ENCODE peak calls at places on chromosomes 11 and 22, in four cellular contexts. Y, R, D and O are unnamed samples.
A peak's percentile ranks its signal among the peaks of the same experiment; 100 is the strongest.

GRCh38 chr11:68002943-68003845 is 703 bp downstream of the UNC93B1 start:
- DNase-seq in Y (peak; percentile 88), R (no peak), D (no peak), O (no peak)

GRCh38 chr11:77687088-77687487 is 49.5 kb upstream of the CLNS1A start:
- DNase-seq in Y (no peak), R (no peak), D (no peak), O (no peak)

GRCh38 chr22:20586403-20586745 is 79.0 kb downstream of the MED15 start:
- DNase-seq in Y (peak; percentile 61), R (no peak), D (no peak), O (no peak)

GRCh38 chr11:102478660-102479245 is 26.2 kb upstream of the TMEM123 start:
- DNase-seq in Y (no peak), R (no peak), D (no peak), O (no peak)

GRCh38 chr11:93216511-93217121 is 18.8 kb upstream of the SLC36A4 start:
- DNase-seq in Y (no peak), R (no peak), D (no peak), O (no peak)

GRCh38 chr11:2574553-2575535 is 125.0 kb downstream of the KCNQ1OT1 start:
- DNase-seq in Y (peak; percentile 60), R (no peak), D (no peak), O (no peak)

GRCh38 chr11:33475999-33476398 is 218.8 kb downstream of the HIPK3 start:
- DNase-seq in Y (no peak), R (peak; percentile 65), D (no peak), O (peak; percentile 13)

GRCh38 chr22:43013355-43014061 is 1.4 kb downstream of the PACSIN2 start:
- DNase-seq in Y (no peak), R (peak; percentile 39), D (no peak), O (no peak)

GRCh38 chr22:19567383-19568009 is 43.3 kb upstream of the CLDN5 start:
- DNase-seq in Y (no peak), R (no peak), D (no peak), O (no peak)

GRCh38 chr11:56700919-56701485 is 2.1 kb downstream of the OR9G1 start:
- DNase-seq in Y (no peak), R (no peak), D (no peak), O (no peak)

GRCh38 chr22:28670153-28670552 is 9.5 kb downstream of the TTC28 start:
- DNase-seq in Y (no peak), R (no peak), D (no peak), O (no peak)

GRCh38 chr11:133988686-133989410 is 32.1 kb upstream of the IGSF9B start:
- DNase-seq in Y (no peak), R (no peak), D (no peak), O (no peak)

GRCh38 chr11:15074206-15075161 is 1.1 kb downstream of the CALCB start:
- DNase-seq in Y (peak; percentile 91), R (peak; percentile 64), D (peak; percentile 87), O (peak; percentile 44)

GRCh38 chr11:103585401-103585800 is 451.0 kb upstream of the DDI1 start:
- DNase-seq in Y (no peak), R (no peak), D (no peak), O (no peak)

GRCh38 chr11:124199702-124200101 is 16.6 kb downstream of the OR10D3 start:
- DNase-seq in Y (no peak), R (peak; percentile 48), D (no peak), O (no peak)

GRCh38 chr22:36424901-36425579 is 37.3 kb upstream of the MYH9 start:
- DNase-seq in Y (no peak), R (no peak), D (no peak), O (no peak)

GRCh38 chr22:38707346-38707745 is 1.6 kb downstream of the GTPBP1 start:
- DNase-seq in Y (no peak), R (peak; percentile 15), D (no peak), O (peak; percentile 73)

GRCh38 chr11:133810766-133811165 is 34.5 kb downstream of the SPATA19 start:
- DNase-seq in Y (no peak), R (no peak), D (no peak), O (no peak)

GRCh38 chr11:279966-280761 is 2.0 kb downstream of the NLRP6 start:
- DNase-seq in Y (peak; percentile 67), R (peak; percentile 15), D (no peak), O (no peak)

GRCh38 chr11:69360606-69361005 is 66.7 kb downstream of the MYEOV start:
- DNase-seq in Y (no peak), R (no peak), D (no peak), O (no peak)

GRCh38 chr22:36356708-36357694 is 30.8 kb downstream of the MYH9 start:
- DNase-seq in Y (no peak), R (peak; percentile 70), D (no peak), O (no peak)

GRCh38 chr11:63682045-63682915 is 980 bp downstream of the RTN3 start:
- DNase-seq in Y (no peak), R (no peak), D (no peak), O (no peak)

GRCh38 chr11:67276821-67277230 is 10.6 kb downstream of the GRK2 start:
- DNase-seq in Y (peak; percentile 81), R (peak; percentile 29), D (no peak), O (no peak)

GRCh38 chr22:38867124-38867455 is 4.9 kb downstream of the CBX6 start:
- DNase-seq in Y (no peak), R (no peak), D (no peak), O (no peak)

GRCh38 chr11:63536669-63537292 is at the start of gene PLAAT4:
- DNase-seq in Y (no peak), R (peak; percentile 81), D (no peak), O (no peak)

GRCh38 chr11:33178443-33179154 is 17.3 kb upstream of the CSTF3 start:
- DNase-seq in Y (no peak), R (no peak), D (no peak), O (no peak)

GRCh38 chr11:36116161-36116560 is 172.3 kb downstream of the LDLRAD3 start:
- DNase-seq in Y (no peak), R (no peak), D (no peak), O (no peak)

GRCh38 chr22:37501610-37502341 is 15.6 kb upstream of the MFNG start:
- DNase-seq in Y (peak; percentile 82), R (peak; percentile 92), D (no peak), O (peak; percentile 90)

GRCh38 chr11:129279326-129280026 is 87.4 kb upstream of the ARHGAP32 start:
- DNase-seq in Y (peak; percentile 93), R (peak; percentile 72), D (no peak), O (peak; percentile 25)

GRCh38 chr11:73728000-73728399 is 32.9 kb downstream of the RAB6A start:
- DNase-seq in Y (no peak), R (no peak), D (no peak), O (no peak)

GRCh38 chr11:14645247-14645912 is 1.8 kb downstream of the PDE3B start:
- DNase-seq in Y (no peak), R (peak; percentile 19), D (no peak), O (no peak)

DNA sequence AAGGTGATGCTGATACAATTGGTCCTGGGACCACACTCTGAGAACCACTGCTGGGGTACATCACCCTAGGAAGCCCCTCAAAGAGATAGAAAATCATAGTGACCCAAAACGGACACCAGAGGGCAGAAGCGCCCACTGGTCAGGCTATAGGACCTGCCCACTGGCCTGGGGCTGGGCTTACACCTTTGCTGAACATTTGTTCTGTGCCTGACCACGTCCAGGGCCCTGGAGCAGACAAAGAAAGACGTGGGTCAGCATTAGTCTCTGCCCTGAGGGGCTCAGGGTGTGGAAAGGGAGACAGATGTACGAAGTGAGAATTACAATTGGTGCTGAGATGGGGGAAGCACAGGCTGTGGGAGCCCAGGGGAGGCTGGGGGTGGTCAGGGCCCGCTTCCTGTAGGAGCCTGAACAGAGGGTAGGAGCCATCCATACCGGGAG is 14.4 kb upstream of the SERPINH1 start:
- DNase-seq in Y (peak; percentile 82), R (peak; percentile 74), D (peak; percentile 55), O (peak; percentile 6)
- TF ChIP-seq CTCF in Y (peak; percentile 89), R (peak; percentile 78), D (peak; percentile 8), O (peak; percentile 74)

GRCh38 chr11:59669611-59670009 is 773 bp upstream of the PATL1 start:
- DNase-seq in Y (no peak), R (no peak), D (no peak), O (no peak)

GRCh38 chr11:59668950-59669610 is at the start of gene PATL1:
- DNase-seq in Y (peak; percentile 100), R (peak; percentile 99), D (peak; percentile 93), O (peak; percentile 95)

GRCh38 chr11:59666969-59667368 is 1.9 kb downstream of the PATL1 start:
- DNase-seq in Y (no peak), R (peak; percentile 4), D (no peak), O (no peak)

GRCh38 chr11:59667812-59668187 is 1.0 kb downstream of the PATL1 start:
- DNase-seq in Y (no peak), R (no peak), D (no peak), O (no peak)

DNA sequence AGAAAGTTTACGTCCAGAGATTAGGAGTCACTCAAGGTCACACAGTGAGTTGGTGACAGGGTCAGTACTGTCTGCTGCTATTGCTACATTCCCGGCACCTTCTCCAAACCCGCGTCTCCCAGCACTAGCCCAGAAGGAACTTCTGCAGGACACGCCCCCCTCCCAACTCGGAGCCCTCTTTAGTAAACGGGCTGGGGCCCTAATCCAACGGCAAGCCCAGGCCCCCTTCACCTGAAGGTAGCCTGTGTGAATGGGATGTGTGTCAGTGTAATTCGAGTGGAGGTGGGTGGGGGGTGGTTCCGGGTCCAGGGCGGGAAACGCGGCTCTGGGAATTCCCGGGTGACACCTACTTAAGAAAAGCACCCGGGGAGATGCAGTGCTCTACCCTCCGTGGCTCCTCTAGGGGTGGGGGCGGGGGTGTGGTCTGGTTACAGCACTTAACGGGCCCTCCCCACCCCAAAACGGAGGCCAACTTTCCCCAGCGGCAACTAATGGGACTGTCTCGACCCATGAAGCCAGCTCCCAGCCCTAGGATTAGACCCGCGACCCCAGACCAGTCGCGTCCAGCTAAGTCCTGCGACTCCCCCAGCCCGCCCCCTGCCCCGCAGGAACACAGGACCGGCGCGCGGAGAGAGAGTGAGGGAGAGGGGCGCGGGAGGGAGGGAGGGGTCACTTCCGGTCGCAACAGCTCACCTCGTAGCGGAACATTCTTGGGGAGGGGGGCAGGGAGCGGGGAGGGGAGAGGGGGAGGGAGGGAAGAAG is 468 bp downstream of the PATL1 start:
- DNase-seq in Y (peak; percentile 83), R (peak; percentile 34), D (peak; percentile 59), O (no peak)
- TF ChIP-seq CTCF in Y (peak; percentile 11), R (peak; percentile 23), D (no peak), O (no peak)

GRCh38 chr11:71365626-71366025 is 82.6 kb downstream of the DHCR7 start:
- DNase-seq in Y (no peak), R (no peak), D (no peak), O (no peak)
- TF ChIP-seq CTCF in Y (no peak), R (no peak), D (no peak), O (no peak)

GRCh38 chr11:112346586-112346985 is 85.9 kb upstream of the PLET1 start:
- DNase-seq in Y (no peak), R (no peak), D (no peak), O (no peak)

GRCh38 chr11:112343368-112344039 is 82.8 kb upstream of the PLET1 start:
- DNase-seq in Y (no peak), R (peak; percentile 29), D (no peak), O (peak; percentile 85)

GRCh38 chr11:112345166-112345565 is 84.5 kb upstream of the PLET1 start:
- DNase-seq in Y (no peak), R (no peak), D (no peak), O (no peak)

GRCh38 chr11:112344040-112344413 is 83.4 kb upstream of the PLET1 start:
- DNase-seq in Y (no peak), R (no peak), D (no peak), O (no peak)

GRCh38 chr11:112345708-112346107 is 85.0 kb upstream of the PLET1 start:
- DNase-seq in Y (no peak), R (no peak), D (no peak), O (no peak)
- TF ChIP-seq CTCF in Y (no peak), R (no peak), D (no peak), O (no peak)

GRCh38 chr11:65487467-65488272 is 11.2 kb upstream of the MALAT1 start:
- DNase-seq in Y (peak; percentile 96), R (peak; percentile 100), D (peak; percentile 100), O (peak; percentile 100)
- TF ChIP-seq CTCF in Y (no peak), R (no peak), D (no peak), O (peak; percentile 8)